ENCODE peak calls at places on chromosomes 7 and 10, in five cellular contexts. K is A549, G is K562, E is HCT116, X is WTC11. B is an unnamed sample.

GRCh38 chr10:72337039-72337629 is 17.6 kb downstream of the DNAJB12 start:
- DNase-seq in K (peak; percentile 49), G (peak; percentile 83), E (no peak), X (peak; percentile 76), B (peak; percentile 71)

GRCh38 chr7:52260046-52260665 is 775.3 kb upstream of the POM121L12 start:
- DNase-seq in K (no peak), G (no peak), E (no peak), X (peak; percentile 35), B (peak; percentile 51)

GRCh38 chr7:151351967-151352366 is 10.4 kb downstream of the NUB1 start:
- DNase-seq in K (no peak), G (no peak), E (no peak), X (no peak), B (no peak)

GRCh38 chr7:138951953-138952352 is 29.2 kb downstream of the KIAA1549 start:
- DNase-seq in K (no peak), G (no peak), E (no peak), X (no peak), B (no peak)

GRCh38 chr10:8444630-8445029 is 390.1 kb downstream of the GATA3 start:
- DNase-seq in K (no peak), G (no peak), E (no peak), X (peak; percentile 36), B (peak; percentile 1)

GRCh38 chr7:85664341-85664740 is 477.5 kb upstream of the SEMA3D start:
- DNase-seq in K (no peak), G (no peak), E (no peak), X (no peak), B (no peak)

GRCh38 chr10:76885815-76886214 is 751.8 kb downstream of the KCNMA1 start:
- DNase-seq in K (no peak), G (no peak), E (no peak), X (no peak), B (no peak)

GRCh38 chr10:49092477-49092876 is 22.8 kb downstream of the VSTM4 start:
- DNase-seq in K (no peak), G (no peak), E (no peak), X (no peak), B (no peak)

GRCh38 chr10:91335147-91335546 is 75.0 kb upstream of the HECTD2 start:
- DNase-seq in K (no peak), G (no peak), E (peak; percentile 22), X (peak; percentile 21), B (peak; percentile 6)

GRCh38 chr10:80855348-80855971 is 317.8 kb downstream of the SH2D4B start:
- DNase-seq in K (no peak), G (peak; percentile 21), E (no peak), X (peak; percentile 71), B (peak; percentile 61)

GRCh38 chr7:1513657-1514095 is 9.5 kb upstream of the INTS1 start:
- DNase-seq in K (no peak), G (no peak), E (no peak), X (no peak), B (peak; percentile 71)

GRCh38 chr7:141301544-141301943 is 227.7 kb downstream of the TMEM178B start:
- DNase-seq in K (no peak), G (no peak), E (no peak), X (no peak), B (no peak)

GRCh38 chr7:87627634-87627994 is 584 bp upstream of the RUNDC3B start:
- DNase-seq in K (no peak), G (no peak), E (no peak), X (peak; percentile 26), B (no peak)

GRCh38 chr7:47808321-47808720 is 139.9 kb downstream of the PKD1L1 start:
- DNase-seq in K (no peak), G (no peak), E (no peak), X (no peak), B (no peak)

GRCh38 chr10:127450644-127451043 is 98.5 kb upstream of the NPS start:
- DNase-seq in K (no peak), G (no peak), E (no peak), X (no peak), B (no peak)

GRCh38 chr7:64313740-64314491 is at the start of gene ZNF736:
- DNase-seq in K (no peak), G (peak; percentile 88), E (no peak), X (no peak), B (peak; percentile 98)

GRCh38 chr10:99534939-99535763 is 2.4 kb downstream of the NKX2-3 start:
- DNase-seq in K (no peak), G (no peak), E (no peak), X (peak; percentile 54), B (peak; percentile 83)

GRCh38 chr7:19117870-19118608 is 603 bp upstream of the TWIST1 start:
- DNase-seq in K (no peak), G (no peak), E (no peak), X (peak; percentile 29), B (peak; percentile 32)

GRCh38 chr10:84429926-84430520 is 101.6 kb downstream of the CCSER2 start:
- DNase-seq in K (peak; percentile 19), G (peak; percentile 62), E (peak; percentile 61), X (peak; percentile 89), B (peak; percentile 65)

GRCh38 chr7:78716876-78717275 is 736.6 kb downstream of the MAGI2 start:
- DNase-seq in K (no peak), G (no peak), E (no peak), X (peak; percentile 33), B (no peak)

GRCh38 chr10:3773465-3774017 is 11.5 kb downstream of the KLF6 start:
- DNase-seq in K (no peak), G (no peak), E (no peak), X (no peak), B (no peak)

GRCh38 chr7:66118603-66119002 is 4.0 kb downstream of the CRCP start:
- DNase-seq in K (no peak), G (no peak), E (no peak), X (no peak), B (no peak)

GRCh38 chr10:89086801-89087513 is 96.4 kb downstream of the FAS start:
- DNase-seq in K (no peak), G (no peak), E (no peak), X (peak; percentile 58), B (peak; percentile 95)

GRCh38 chr10:72123616-72124015 is 35.3 kb upstream of the SPOCK2 start:
- DNase-seq in K (no peak), G (no peak), E (no peak), X (no peak), B (no peak)

GRCh38 chr7:30912986-30913671 is 1.5 kb downstream of the AQP1 start:
- DNase-seq in K (no peak), G (no peak), E (no peak), X (no peak), B (no peak)

GRCh38 chr7:30915751-30916150 is 4.1 kb downstream of the AQP1 start:
- DNase-seq in K (no peak), G (no peak), E (no peak), X (no peak), B (no peak)

GRCh38 chr7:30912454-30912985 is 867 bp downstream of the AQP1 start:
- DNase-seq in K (no peak), G (no peak), E (no peak), X (no peak), B (no peak)

GRCh38 chr7:30914611-30915601 is 3.3 kb downstream of the AQP1 start:
- DNase-seq in K (peak; percentile 28), G (peak; percentile 94), E (peak; percentile 21), X (no peak), B (peak; percentile 68)

GRCh38 chr7:30913821-30914515 is 2.3 kb downstream of the AQP1 start:
- DNase-seq in K (no peak), G (peak; percentile 63), E (no peak), X (no peak), B (no peak)
- TF ChIP-seq CTCF in K (no peak), G (peak; percentile 35), E (no peak), X (no peak), B (no peak)

DNA sequence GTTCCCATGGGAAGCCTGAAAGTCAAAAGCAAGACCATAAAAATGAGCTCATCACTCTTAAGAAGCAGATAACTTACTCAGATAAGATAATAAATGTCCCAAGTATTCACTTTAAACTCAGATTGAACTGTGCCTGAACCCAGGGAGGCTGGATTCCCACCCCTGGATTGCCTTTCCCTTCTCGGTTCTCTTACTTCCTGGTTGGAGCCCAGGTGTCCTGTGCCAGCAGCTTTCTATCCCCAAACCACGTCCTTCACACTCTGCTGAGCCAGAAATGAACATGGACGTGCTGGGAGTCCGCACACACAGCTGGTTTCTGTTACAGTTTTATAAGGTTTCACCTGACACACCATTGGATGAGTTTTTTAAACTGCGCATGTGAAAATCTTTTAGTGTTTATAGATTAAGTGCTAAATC is 636.2 kb upstream of the IGFBP3 start:
- DNase-seq in K (no peak), G (no peak), E (no peak), X (no peak), B (no peak)
- TF ChIP-seq MAX in K (no peak), G (no peak), E (no peak), X (no peak), B (no peak)

GRCh38 chr7:130273863-130274262 is 7.2 kb downstream of the CPA2 start:
- DNase-seq in K (no peak), G (no peak), E (no peak), X (no peak), B (no peak)
- TF ChIP-seq CTCF in K (no peak), G (no peak), E (no peak), X (no peak), B (no peak)

GRCh38 chr10:104686829-104687228 is 45.7 kb downstream of the SORCS3 start:
- DNase-seq in K (no peak), G (no peak), E (no peak), X (no peak), B (no peak)

GRCh38 chr10:104680467-104681401 is 39.6 kb downstream of the SORCS3 start:
- DNase-seq in K (peak; percentile 24), G (no peak), E (no peak), X (peak; percentile 61), B (no peak)

GRCh38 chr10:104681485-104681884 is 40.4 kb downstream of the SORCS3 start:
- DNase-seq in K (no peak), G (no peak), E (no peak), X (no peak), B (no peak)

GRCh38 chr10:104688251-104688650 is 47.2 kb downstream of the SORCS3 start:
- DNase-seq in K (no peak), G (no peak), E (no peak), X (no peak), B (no peak)

DNA sequence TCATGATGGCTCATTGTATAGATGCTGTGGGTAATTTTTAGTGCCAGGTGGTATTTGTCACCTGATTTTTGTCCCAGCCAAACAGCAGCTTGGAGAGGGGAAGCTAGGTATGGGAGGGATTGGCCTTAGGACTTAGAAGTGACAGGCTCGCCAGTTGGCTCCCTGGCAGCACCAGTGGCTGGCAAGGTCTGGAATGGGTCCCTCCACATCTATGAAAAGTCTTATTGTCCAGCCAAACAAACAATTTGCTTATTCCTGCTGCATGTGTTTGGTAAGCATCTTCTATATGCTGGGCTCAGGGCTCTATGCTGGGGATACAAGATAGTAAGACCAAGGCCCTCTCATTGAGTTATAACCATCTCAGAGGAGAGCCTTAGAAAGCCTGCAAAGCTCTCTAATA is 42.5 kb downstream of the SORCS3 start:
- DNase-seq in K (no peak), G (no peak), E (no peak), X (no peak), B (no peak)
- TF ChIP-seq MAX in K (no peak), G (no peak), E (no peak), X (no peak), B (no peak)

B was measured in NB4.